ENCODE peak calls at places on chromosomes 5 and 9, in four cellular contexts. N is HCT116, E is upper lobe of left lung, C is GM23338. R is an unnamed sample.

GRCh38 chr9:22446589-22446949 is at the start of gene DMRTA1:
- DNase-seq in E (peak), N (no peak), C (peak), R (no peak)

GRCh38 chr9:127485995-127486394 is 34.7 kb downstream of the LRSAM1 start:
- DNase-seq in N (no peak), E (no peak), C (no peak), R (no peak)

GRCh38 chr9:132776891-132777290 is 101.2 kb downstream of the AK8 start:
- DNase-seq in E (no peak), N (no peak), C (no peak), R (no peak)

GRCh38 chr5:153276151-153276550 is 214.3 kb upstream of the GRIA1 start:
- DNase-seq in E (no peak), C (peak), N (no peak), R (peak)

GRCh38 chr9:134320195-134320885 is 5.9 kb upstream of the RXRA start:
- DNase-seq in C (peak), E (no peak), N (no peak), R (no peak)

GRCh38 chr5:177416334-177416733 is 7.0 kb upstream of the F12 start:
- DNase-seq in E (peak), N (no peak), C (no peak), R (peak)

GRCh38 chr5:177369050-177369912 is 11.6 kb downstream of the RGS14 start:
- DNase-seq in C (peak), E (no peak), N (no peak), R (no peak)

GRCh38 chr9:28853487-28853886 is 1280.2 kb upstream of the C9orf72 start:
- DNase-seq in C (peak), E (no peak), N (no peak), R (no peak)

GRCh38 chr5:102715405-102715804 is 39.7 kb upstream of the PAM start:
- DNase-seq in N (peak), E (no peak), C (no peak), R (no peak)

GRCh38 chr5:122170630-122171029 is 41.3 kb downstream of the ZNF474 start:
- DNase-seq in C (peak), E (no peak), N (no peak), R (no peak)

GRCh38 chr9:77663754-77664153 is 15.6 kb upstream of the GNA14 start:
- DNase-seq in C (no peak), N (no peak), E (peak), R (no peak)

GRCh38 chr5:16597946-16598694 is 18.7 kb downstream of the RETREG1 start:
- DNase-seq in C (no peak), N (no peak), E (no peak), R (no peak)

GRCh38 chr9:118954822-118955221 is 414.4 kb downstream of the BRINP1 start:
- DNase-seq in C (no peak), E (no peak), N (no peak), R (no peak)

GRCh38 chr5:67089200-67089725 is 107.3 kb downstream of the CD180 start:
- DNase-seq in E (no peak), C (no peak), N (no peak), R (no peak)

GRCh38 chr9:38083858-38084555 is 15.0 kb upstream of the SHB start:
- DNase-seq in C (no peak), E (no peak), N (no peak), R (no peak)

GRCh38 chr5:1202026-1202797 is 817 bp downstream of the SLC6A19 start:
- DNase-seq in C (no peak), N (no peak), E (no peak), R (no peak)

GRCh38 chr9:78714591-78714990 is 417.7 kb downstream of the PSAT1 start:
- DNase-seq in C (no peak), N (no peak), E (no peak), R (no peak)

GRCh38 chr9:136352682-136353081 is 10.9 kb downstream of the DNLZ start:
- DNase-seq in C (no peak), E (peak), N (no peak), R (no peak)

GRCh38 chr5:33223563-33224305 is 217.0 kb upstream of the TARS1 start:
- DNase-seq in N (no peak), E (no peak), C (no peak), R (no peak)

GRCh38 chr9:136231478-136232297 is 13.9 kb downstream of the QSOX2 start:
- DNase-seq in N (no peak), E (no peak), C (no peak), R (peak)

GRCh38 chr5:10499066-10499465 is 57.4 kb downstream of the ROPN1L start:
- DNase-seq in N (no peak), E (no peak), C (no peak), R (no peak)

GRCh38 chr5:132264546-132265335 is 7.2 kb downstream of the PDLIM4 start:
- DNase-seq in N (no peak), C (no peak), E (no peak), R (no peak)

GRCh38 chr5:16550316-16550952 is 66.4 kb downstream of the RETREG1 start:
- DNase-seq in C (peak), N (peak), E (peak), R (peak)

GRCh38 chr5:133367413-133367812 is 244.9 kb downstream of the FSTL4 start:
- DNase-seq in E (no peak), N (no peak), C (no peak), R (no peak)

GRCh38 chr5:123428521-123429220 is 5.5 kb upstream of the CEP120 start:
- DNase-seq in E (no peak), C (no peak), N (no peak), R (no peak)

GRCh38 chr5:99060306-99061261 is 131.8 kb upstream of the CHD1 start:
- DNase-seq in C (peak), N (peak), E (peak), R (peak)

GRCh38 chr5:129412731-129413130 is 47.4 kb upstream of the ADAMTS19 start:
- DNase-seq in N (no peak), E (no peak), C (no peak), R (no peak)

GRCh38 chr5:61578858-61579503 is 246.9 kb downstream of the ZSWIM6 start:
- DNase-seq in C (no peak), E (no peak), N (no peak), R (no peak)

GRCh38 chr9:107740088-107740980 is 250.8 kb upstream of the KLF4 start:
- DNase-seq in N (no peak), C (no peak), E (no peak), R (no peak)

GRCh38 chr5:57776035-57776434 is 293.4 kb upstream of the ACTBL2 start:
- DNase-seq in C (no peak), E (no peak), N (no peak), R (no peak)

GRCh38 chr9:35162605-35163315 is 951 bp downstream of the UNC13B start:
- DNase-seq in C (peak), E (no peak), N (no peak), R (no peak)

GRCh38 chr5:180335614-180336233 is 17.4 kb downstream of the GFPT2 start:
- DNase-seq in C (no peak), E (no peak), N (no peak), R (no peak)

GRCh38 chr5:83377131-83377865 is 94.2 kb upstream of the VCAN start:
- DNase-seq in E (no peak), C (no peak), N (no peak), R (peak)

GRCh38 chr5:9710069-9710468 is 79.9 kb upstream of the TAS2R1 start:
- DNase-seq in E (no peak), C (no peak), N (no peak), R (no peak)

GRCh38 chr9:123329329-123329955 is 26.6 kb upstream of the CRB2 start:
- DNase-seq in C (no peak), E (peak), N (no peak), R (peak)

DNA sequence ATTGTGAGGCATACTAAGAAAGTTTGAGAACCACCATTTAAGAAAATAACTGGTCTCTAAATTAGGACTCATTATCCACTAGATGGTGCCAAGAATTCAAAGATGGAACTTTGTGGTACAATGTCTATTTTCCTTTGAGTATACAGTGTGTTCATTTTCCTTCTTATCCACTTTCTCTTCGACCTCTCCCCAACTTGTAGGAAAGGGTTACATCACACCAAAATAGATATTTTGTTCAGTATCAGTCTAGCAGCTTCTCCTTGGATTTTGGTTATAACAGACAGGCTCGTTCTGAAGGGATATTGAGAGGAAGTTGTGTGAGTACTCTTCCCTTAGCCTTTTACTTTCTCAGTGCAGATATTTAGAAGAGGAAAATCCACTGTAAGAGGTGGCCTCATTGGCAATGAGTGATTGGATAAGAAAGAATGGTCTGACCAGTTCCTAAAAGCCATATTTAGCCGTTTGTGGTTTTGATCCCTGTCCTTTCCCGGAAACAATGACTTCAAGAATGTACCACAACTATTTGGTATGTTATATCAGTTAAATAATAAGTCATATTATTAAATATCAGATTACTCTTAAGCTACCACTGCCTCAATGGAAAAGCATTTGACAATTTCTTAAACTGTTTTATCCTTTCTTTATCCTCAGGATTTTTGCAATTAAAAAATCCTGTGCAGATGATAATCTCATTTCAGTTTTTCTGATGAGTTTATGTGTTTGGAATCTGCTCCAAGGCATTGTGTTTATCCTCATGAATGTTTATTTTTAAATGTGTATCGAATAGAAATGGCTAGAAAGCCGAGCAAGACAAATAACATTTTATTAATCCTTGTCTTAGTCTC is 69.0 kb upstream of the GRAMD2B start:
- DNase-seq in N (peak), E (no peak), C (peak), R (no peak)
- TF ChIP-seq POLR2AphosphoS5 in N (no peak), E (peak), C (no peak), R (no peak)

DNA sequence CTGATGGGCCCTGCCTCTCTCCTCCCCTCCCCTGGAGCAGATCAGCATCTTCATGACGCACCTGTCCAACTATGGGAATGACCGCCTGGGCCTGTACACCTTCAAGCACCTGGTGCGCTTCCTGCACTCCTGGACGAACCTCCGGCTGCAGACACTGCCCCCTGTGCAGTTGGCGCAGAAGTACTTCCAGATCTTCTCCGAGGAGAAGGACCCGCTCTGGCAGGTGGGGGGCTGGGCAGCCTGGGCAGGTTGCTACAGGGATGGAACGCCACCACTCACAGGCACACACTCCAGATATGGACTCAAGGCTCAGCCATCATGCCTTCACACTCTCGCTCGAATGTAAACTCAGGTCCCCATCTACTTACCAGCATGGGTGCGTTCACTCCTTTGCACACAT is 32.1 kb downstream of the NDST1 start:
- DNase-seq in E (no peak), C (no peak), N (no peak), R (no peak)
- TF ChIP-seq POLR2AphosphoS5 in E (no peak), C (no peak), N (no peak), R (no peak)

GRCh38 chr5:40089269-40089668 is 590.4 kb upstream of the PTGER4 start:
- DNase-seq in C (peak), E (no peak), N (peak), R (no peak)

GRCh38 chr5:40093550-40093949 is 586.2 kb upstream of the PTGER4 start:
- DNase-seq in N (no peak), E (no peak), C (no peak), R (no peak)
- TF ChIP-seq POLR2AphosphoS5 in N (no peak), E (no peak), C (no peak), R (no peak)

DNA sequence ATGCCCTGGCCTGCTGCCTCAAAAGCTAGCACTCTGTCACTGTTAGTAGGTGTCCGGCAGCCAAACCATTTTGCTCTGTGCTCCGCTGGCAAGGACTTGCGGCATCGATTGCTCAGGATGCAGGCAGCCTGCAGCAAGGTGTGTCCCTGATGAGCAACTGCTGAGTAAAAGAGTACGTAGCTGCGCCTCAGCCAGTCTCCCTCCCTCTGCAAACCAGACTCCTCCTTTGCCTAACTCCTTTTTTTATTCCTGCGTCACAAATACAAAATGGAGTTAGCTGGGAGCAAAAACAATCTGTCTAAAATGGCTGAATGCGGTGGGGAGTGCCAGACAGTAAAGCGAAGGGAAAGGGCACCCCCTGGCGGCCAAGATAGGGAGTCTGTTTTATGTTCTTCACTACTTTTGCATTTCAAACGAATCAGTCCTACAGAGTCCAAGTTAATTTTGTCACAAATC is 61.1 kb downstream of the DIAPH1 start:
- DNase-seq in E (peak), C (peak), N (peak), R (peak)
- TF ChIP-seq POLR2AphosphoS5 in E (peak), C (peak), N (peak), R (no peak)

GRCh38 chr5:144004146-144004545 is 166.3 kb downstream of the YIPF5 start:
- DNase-seq in C (no peak), E (no peak), N (no peak), R (no peak)

GRCh38 chr5:144004751-144005150 is 165.7 kb downstream of the YIPF5 start:
- DNase-seq in C (no peak), E (no peak), N (no peak), R (no peak)

GRCh38 chr5:144002866-144003265 is 167.6 kb downstream of the YIPF5 start:
- DNase-seq in E (no peak), N (no peak), C (no peak), R (no peak)

GRCh38 chr5:144003636-144004035 is 166.8 kb downstream of the YIPF5 start:
- DNase-seq in E (no peak), N (no peak), C (no peak), R (no peak)
- TF ChIP-seq POLR2AphosphoS5 in E (no peak), N (no peak), C (no peak), R (no peak)

GRCh38 chr5:172356047-172356446 is 72.5 kb upstream of the UBTD2 start:
- DNase-seq in E (no peak), C (no peak), N (no peak), R (no peak)
- TF ChIP-seq POLR2AphosphoS5 in E (no peak), C (no peak), N (no peak), R (no peak)

GRCh38 chr5:72648511-72648910 is 141.3 kb upstream of the ZNF366 start:
- DNase-seq in C (no peak), N (no peak), E (no peak), R (no peak)
- TF ChIP-seq POLR2AphosphoS5 in C (no peak), N (no peak), E (no peak), R (no peak)